ENCODE peak calls at places on chromosomes 13 and 19, in nine cellular contexts. G, O, T, I, J, E, Z, X and V are unnamed samples.

GRCh38 chr19:57280913-57281425 is 684 bp downstream of the ZNF460 start:
- DNase-seq in G (peak), O (no peak), T (peak), I (no peak), J (no peak), E (no peak), Z (no peak), X (peak), V (no peak)

GRCh38 chr19:43668406-43669158 is 1.4 kb downstream of the PLAUR start:
- DNase-seq in G (peak), O (peak), T (peak), I (peak), J (peak), E (peak), Z (peak), X (peak), V (peak)

GRCh38 chr19:34504273-34504808 is 22.8 kb downstream of the WTIP start:
- DNase-seq in G (no peak), O (no peak), T (no peak), I (no peak), J (no peak), E (peak), Z (no peak), X (no peak), V (no peak)

GRCh38 chr13:78680611-78681010 is 21.7 kb upstream of the OBI1 start:
- DNase-seq in G (no peak), O (no peak), T (no peak), I (no peak), J (no peak), E (no peak), Z (no peak), X (no peak), V (no peak)

GRCh38 chr13:30564489-30564888 is 53.2 kb upstream of the USPL1 start:
- DNase-seq in G (no peak), O (no peak), T (no peak), I (no peak), J (no peak), E (no peak), Z (no peak), X (no peak), V (no peak)

GRCh38 chr13:100129605-100130004 is 40.7 kb downstream of the PCCA start:
- DNase-seq in G (no peak), O (no peak), T (peak), I (no peak), J (no peak), E (no peak), Z (no peak), X (no peak), V (peak)

GRCh38 chr19:7815325-7815724 is 14.7 kb upstream of the EVI5L start:
- DNase-seq in G (no peak), O (no peak), T (no peak), I (no peak), J (no peak), E (no peak), Z (no peak), X (no peak), V (no peak)

GRCh38 chr13:44373247-44373600 is 400 bp upstream of the SERP2 start:
- DNase-seq in G (no peak), O (no peak), T (no peak), I (no peak), J (no peak), E (peak), Z (no peak), X (no peak), V (no peak)

GRCh38 chr19:12880551-12881171 is 588 bp downstream of the DNASE2 start:
- DNase-seq in G (no peak), O (no peak), T (peak), I (no peak), J (peak), E (peak), Z (peak), X (no peak), V (peak)

GRCh38 chr13:75685239-75685697 is 49.1 kb downstream of the LMO7 start:
- DNase-seq in G (no peak), O (no peak), T (peak), I (peak), J (peak), E (no peak), Z (no peak), X (no peak), V (no peak)

GRCh38 chr19:51807925-51808324 is 13.0 kb downstream of the FPR3 start:
- DNase-seq in G (no peak), O (no peak), T (no peak), I (no peak), J (no peak), E (no peak), Z (no peak), X (no peak), V (no peak)

GRCh38 chr19:4342421-4343055 is 824 bp upstream of the MPND start:
- DNase-seq in G (peak), O (peak), T (peak), I (peak), J (peak), E (peak), Z (peak), X (peak), V (peak)

GRCh38 chr19:48436586-48436985 is 9.2 kb upstream of the GRWD1 start:
- DNase-seq in G (no peak), O (no peak), T (no peak), I (no peak), J (no peak), E (no peak), Z (no peak), X (no peak), V (no peak)

GRCh38 chr13:98324105-98324504 is 147.0 kb upstream of the RNF113B start:
- DNase-seq in G (no peak), O (no peak), T (peak), I (no peak), J (peak), E (no peak), Z (no peak), X (no peak), V (no peak)

GRCh38 chr13:23697772-23698313 is 127.6 kb downstream of the TNFRSF19 start:
- DNase-seq in G (no peak), O (no peak), T (no peak), I (no peak), J (no peak), E (no peak), Z (no peak), X (no peak), V (no peak)